ENCODE peak calls at places on chromosome 15, in nine cellular contexts. One of them, this sample, is unnamed.

GRCh38 chr15:37891754-37892368 is 42.6 kb upstream of the TMCO5A start:
- DNase-seq in transverse colon: no peak
- DNase-seq in stomach: no peak
- DNase-seq in A549: peak; percentile 33
- DNase-seq in sigmoid colon: no peak
- DNase-seq in suprapubic skin: no peak
- DNase-seq in H1: no peak
- DNase-seq in ovary: no peak
- DNase-seq in esophagus muscularis mucosa: no peak
- DNase-seq in this sample: no peak

GRCh38 chr15:28125673-28126651 is 26.8 kb upstream of the OCA2 start:
- DNase-seq in ovary: no peak
- DNase-seq in A549: peak; percentile 63
- DNase-seq in transverse colon: no peak
- DNase-seq in sigmoid colon: no peak
- DNase-seq in H1: no peak
- DNase-seq in esophagus muscularis mucosa: no peak
- DNase-seq in suprapubic skin: no peak
- DNase-seq in stomach: no peak
- DNase-seq in this sample: no peak

GRCh38 chr15:22851513-22851912 is 13.0 kb downstream of the NIPA2 start:
- DNase-seq in esophagus muscularis mucosa: no peak
- DNase-seq in stomach: no peak
- DNase-seq in sigmoid colon: no peak
- DNase-seq in suprapubic skin: no peak
- DNase-seq in A549: no peak
- DNase-seq in H1: no peak
- DNase-seq in transverse colon: no peak
- DNase-seq in ovary: no peak
- DNase-seq in this sample: no peak

GRCh38 chr15:27176785-27177406 is 205.9 kb downstream of the GABRG3 start:
- DNase-seq in H1: no peak
- DNase-seq in transverse colon: no peak
- DNase-seq in suprapubic skin: no peak
- DNase-seq in sigmoid colon: no peak
- DNase-seq in A549: no peak
- DNase-seq in ovary: no peak
- DNase-seq in esophagus muscularis mucosa: no peak
- DNase-seq in stomach: no peak
- DNase-seq in this sample: no peak

GRCh38 chr15:67067930-67068542 is 2.6 kb downstream of the SMAD3 start:
- DNase-seq in suprapubic skin: no peak
- DNase-seq in transverse colon: no peak
- DNase-seq in A549: no peak
- DNase-seq in esophagus muscularis mucosa: no peak
- DNase-seq in ovary: no peak
- DNase-seq in H1: no peak
- DNase-seq in sigmoid colon: no peak
- DNase-seq in stomach: no peak
- DNase-seq in this sample: no peak

GRCh38 chr15:81410318-81410753 is 36.3 kb upstream of the TMC3 start:
- DNase-seq in H1: peak; percentile 62
- DNase-seq in suprapubic skin: peak; percentile 77
- DNase-seq in ovary: peak; percentile 28
- DNase-seq in A549: peak; percentile 73
- DNase-seq in stomach: no peak
- DNase-seq in transverse colon: no peak
- DNase-seq in esophagus muscularis mucosa: no peak
- DNase-seq in sigmoid colon: peak; percentile 77
- DNase-seq in this sample: peak; percentile 61

GRCh38 chr15:31338318-31338878 is 11.8 kb downstream of the KLF13 start:
- DNase-seq in H1: no peak
- DNase-seq in esophagus muscularis mucosa: no peak
- DNase-seq in ovary: peak; percentile 52
- DNase-seq in stomach: peak; percentile 62
- DNase-seq in suprapubic skin: peak; percentile 55
- DNase-seq in A549: no peak
- DNase-seq in transverse colon: no peak
- DNase-seq in sigmoid colon: peak; percentile 66
- DNase-seq in this sample: no peak

GRCh38 chr15:80489030-80489594 is 84.9 kb downstream of the ARNT2 start:
- DNase-seq in suprapubic skin: no peak
- DNase-seq in ovary: no peak
- DNase-seq in H1: no peak
- DNase-seq in A549: no peak
- DNase-seq in esophagus muscularis mucosa: no peak
- DNase-seq in stomach: no peak
- DNase-seq in transverse colon: no peak
- DNase-seq in sigmoid colon: no peak
- DNase-seq in this sample: no peak

GRCh38 chr15:65033659-65034269 is 4.3 kb upstream of the MTFMT start:
- DNase-seq in transverse colon: peak; percentile 31
- DNase-seq in H1: peak; percentile 42
- DNase-seq in suprapubic skin: no peak
- DNase-seq in sigmoid colon: no peak
- DNase-seq in A549: peak; percentile 64
- DNase-seq in ovary: no peak
- DNase-seq in stomach: no peak
- DNase-seq in esophagus muscularis mucosa: no peak
- DNase-seq in this sample: no peak

GRCh38 chr15:43093026-43093425 is 12.8 kb downstream of the UBR1 start:
- DNase-seq in stomach: no peak
- DNase-seq in ovary: no peak
- DNase-seq in transverse colon: no peak
- DNase-seq in suprapubic skin: no peak
- DNase-seq in H1: no peak
- DNase-seq in A549: no peak
- DNase-seq in esophagus muscularis mucosa: no peak
- DNase-seq in sigmoid colon: no peak
- DNase-seq in this sample: no peak

GRCh38 chr15:59570364-59570763 is 41.2 kb upstream of the GCNT3 start:
- DNase-seq in H1: no peak
- DNase-seq in ovary: no peak
- DNase-seq in transverse colon: peak; percentile 67
- DNase-seq in stomach: no peak
- DNase-seq in A549: peak; percentile 95
- DNase-seq in sigmoid colon: no peak
- DNase-seq in suprapubic skin: no peak
- DNase-seq in esophagus muscularis mucosa: no peak
- DNase-seq in this sample: no peak

GRCh38 chr15:90994059-90994416 is 297 bp downstream of the PRC1 start:
- DNase-seq in ovary: no peak
- DNase-seq in stomach: peak; percentile 26
- DNase-seq in A549: no peak
- DNase-seq in sigmoid colon: no peak
- DNase-seq in H1: no peak
- DNase-seq in suprapubic skin: no peak
- DNase-seq in transverse colon: no peak
- DNase-seq in esophagus muscularis mucosa: no peak
- DNase-seq in this sample: no peak

GRCh38 chr15:101068961-101069734 is 150.0 kb downstream of the LRRK1 start:
- DNase-seq in stomach: no peak
- DNase-seq in ovary: peak; percentile 40
- DNase-seq in A549: peak; percentile 17
- DNase-seq in H1: peak; percentile 85
- DNase-seq in sigmoid colon: no peak
- DNase-seq in suprapubic skin: no peak
- DNase-seq in esophagus muscularis mucosa: no peak
- DNase-seq in transverse colon: no peak
- DNase-seq in this sample: no peak

GRCh38 chr15:101070024-101070423 is 150.9 kb downstream of the LRRK1 start:
- DNase-seq in H1: no peak
- DNase-seq in suprapubic skin: no peak
- DNase-seq in A549: no peak
- DNase-seq in esophagus muscularis mucosa: no peak
- DNase-seq in transverse colon: no peak
- DNase-seq in sigmoid colon: no peak
- DNase-seq in stomach: no peak
- DNase-seq in ovary: peak; percentile 16
- DNase-seq in this sample: no peak

GRCh38 chr15:101068523-101068960 is 149.4 kb downstream of the LRRK1 start:
- DNase-seq in sigmoid colon: no peak
- DNase-seq in A549: no peak
- DNase-seq in suprapubic skin: no peak
- DNase-seq in ovary: peak; percentile 20
- DNase-seq in transverse colon: no peak
- DNase-seq in stomach: no peak
- DNase-seq in H1: no peak
- DNase-seq in esophagus muscularis mucosa: no peak
- DNase-seq in this sample: no peak

GRCh38 chr15:101071651-101072050 is 152.5 kb downstream of the LRRK1 start:
- DNase-seq in suprapubic skin: no peak
- DNase-seq in esophagus muscularis mucosa: no peak
- DNase-seq in A549: no peak
- DNase-seq in sigmoid colon: peak; percentile 54
- DNase-seq in transverse colon: no peak
- DNase-seq in H1: no peak
- DNase-seq in stomach: no peak
- DNase-seq in ovary: peak; percentile 15
- DNase-seq in this sample: no peak

GRCh38 chr15:101070502-101071273 is 151.5 kb downstream of the LRRK1 start:
- DNase-seq in stomach: no peak
- DNase-seq in sigmoid colon: no peak
- DNase-seq in ovary: peak; percentile 17
- DNase-seq in transverse colon: no peak
- DNase-seq in H1: no peak
- DNase-seq in A549: no peak
- DNase-seq in esophagus muscularis mucosa: no peak
- DNase-seq in suprapubic skin: no peak
- DNase-seq in this sample: no peak
- TF ChIP-seq EP300 in stomach: no peak
- TF ChIP-seq EP300 in sigmoid colon: no peak
- TF ChIP-seq EP300 in ovary: no peak
- TF ChIP-seq EP300 in transverse colon: no peak
- TF ChIP-seq EP300 in H1: no peak
- TF ChIP-seq EP300 in A549: no peak
- TF ChIP-seq EP300 in esophagus muscularis mucosa: no peak
- TF ChIP-seq EP300 in suprapubic skin: no peak
- TF ChIP-seq EP300 in this sample: peak; percentile 43

GRCh38 chr15:68797589-68798377 is 22.9 kb downstream of the ANP32A start:
- DNase-seq in H1: no peak
- DNase-seq in esophagus muscularis mucosa: no peak
- DNase-seq in stomach: no peak
- DNase-seq in ovary: no peak
- DNase-seq in suprapubic skin: no peak
- DNase-seq in transverse colon: no peak
- DNase-seq in A549: no peak
- DNase-seq in sigmoid colon: peak; percentile 50
- DNase-seq in this sample: no peak
- TF ChIP-seq POLR2A in H1: no peak
- TF ChIP-seq POLR2A in esophagus muscularis mucosa: no peak
- TF ChIP-seq POLR2A in stomach: no peak
- TF ChIP-seq POLR2A in ovary: no peak
- TF ChIP-seq POLR2A in suprapubic skin: no peak
- TF ChIP-seq POLR2A in transverse colon: no peak
- TF ChIP-seq POLR2A in A549: no peak
- TF ChIP-seq POLR2A in sigmoid colon: no peak
- TF ChIP-seq POLR2A in this sample: no peak

GRCh38 chr15:76575177-76576078 is 238.9 kb downstream of the ISL2 start:
- DNase-seq in esophagus muscularis mucosa: no peak
- DNase-seq in transverse colon: no peak
- DNase-seq in sigmoid colon: no peak
- DNase-seq in ovary: no peak
- DNase-seq in suprapubic skin: no peak
- DNase-seq in H1: no peak
- DNase-seq in A549: no peak
- DNase-seq in stomach: no peak
- DNase-seq in this sample: no peak

GRCh38 chr15:76577879-76578512 is 241.4 kb downstream of the ISL2 start:
- DNase-seq in A549: no peak
- DNase-seq in sigmoid colon: peak; percentile 52
- DNase-seq in ovary: no peak
- DNase-seq in stomach: no peak
- DNase-seq in esophagus muscularis mucosa: no peak
- DNase-seq in suprapubic skin: no peak
- DNase-seq in transverse colon: no peak
- DNase-seq in H1: no peak
- DNase-seq in this sample: no peak

GRCh38 chr15:76582550-76582949 is 246.0 kb downstream of the ISL2 start:
- DNase-seq in ovary: no peak
- DNase-seq in suprapubic skin: no peak
- DNase-seq in H1: no peak
- DNase-seq in A549: no peak
- DNase-seq in stomach: no peak
- DNase-seq in esophagus muscularis mucosa: no peak
- DNase-seq in sigmoid colon: no peak
- DNase-seq in transverse colon: no peak
- DNase-seq in this sample: no peak

GRCh38 chr15:76572983-76573314 is 236.4 kb downstream of the ISL2 start:
- DNase-seq in esophagus muscularis mucosa: no peak
- DNase-seq in suprapubic skin: no peak
- DNase-seq in sigmoid colon: no peak
- DNase-seq in ovary: no peak
- DNase-seq in H1: no peak
- DNase-seq in transverse colon: no peak
- DNase-seq in stomach: no peak
- DNase-seq in A549: no peak
- DNase-seq in this sample: no peak

DNA sequence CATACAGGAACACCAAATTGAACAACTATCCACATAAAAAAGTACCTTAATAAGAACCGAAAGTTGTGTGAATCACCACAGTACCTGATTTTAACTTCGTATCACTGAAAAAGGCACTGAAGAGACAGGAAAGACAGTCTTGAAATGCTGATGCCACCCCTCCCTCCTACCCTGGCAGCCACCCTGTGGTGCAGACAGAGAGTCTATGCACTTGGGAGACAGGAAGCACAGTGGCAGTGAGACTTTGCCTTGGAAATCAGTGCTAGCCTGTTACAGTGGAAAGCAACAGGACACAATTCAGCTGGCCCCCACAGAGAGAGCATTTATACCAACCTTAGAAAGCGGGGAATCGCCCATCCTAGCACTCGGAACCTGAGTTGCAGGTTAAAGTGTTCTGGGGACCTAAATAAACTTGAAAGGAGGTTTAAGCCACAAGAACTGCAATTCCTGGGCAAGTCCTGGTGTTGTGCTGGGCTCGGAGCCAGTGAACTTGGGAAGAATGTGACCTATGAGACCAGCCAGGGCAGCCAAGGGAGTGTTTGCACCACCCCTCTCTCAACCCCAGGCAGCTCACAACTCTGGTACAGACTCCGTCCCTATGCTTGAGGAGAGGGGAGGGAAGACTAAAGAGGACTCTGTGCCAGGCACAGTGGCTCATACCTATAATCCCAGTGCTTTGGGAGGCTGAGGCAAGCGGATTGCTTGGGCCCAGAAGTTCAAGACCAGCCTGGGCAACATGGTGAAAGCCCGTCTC is 240.1 kb downstream of the ISL2 start:
- DNase-seq in ovary: peak; percentile 72
- DNase-seq in suprapubic skin: peak; percentile 35
- DNase-seq in stomach: peak; percentile 90
- DNase-seq in A549: peak; percentile 31
- DNase-seq in transverse colon: peak; percentile 84
- DNase-seq in sigmoid colon: peak; percentile 71
- DNase-seq in H1: no peak
- DNase-seq in esophagus muscularis mucosa: no peak
- DNase-seq in this sample: peak; percentile 68
- TF ChIP-seq EP300 in ovary: no peak
- TF ChIP-seq EP300 in suprapubic skin: no peak
- TF ChIP-seq EP300 in stomach: no peak
- TF ChIP-seq EP300 in A549: no peak
- TF ChIP-seq EP300 in transverse colon: no peak
- TF ChIP-seq EP300 in sigmoid colon: no peak
- TF ChIP-seq EP300 in H1: no peak
- TF ChIP-seq EP300 in esophagus muscularis mucosa: no peak
- TF ChIP-seq EP300 in this sample: peak; percentile 24

GRCh38 chr15:51093865-51094605 is 671 bp downstream of the TNFAIP8L3 start:
- DNase-seq in transverse colon: peak; percentile 29
- DNase-seq in suprapubic skin: peak; percentile 79
- DNase-seq in sigmoid colon: peak; percentile 69
- DNase-seq in ovary: peak; percentile 68
- DNase-seq in esophagus muscularis mucosa: no peak
- DNase-seq in A549: no peak
- DNase-seq in stomach: no peak
- DNase-seq in H1: peak; percentile 64
- DNase-seq in this sample: no peak
- TF ChIP-seq POLR2A in transverse colon: no peak
- TF ChIP-seq POLR2A in suprapubic skin: no peak
- TF ChIP-seq POLR2A in sigmoid colon: no peak
- TF ChIP-seq POLR2A in ovary: peak; percentile 18
- TF ChIP-seq POLR2A in esophagus muscularis mucosa: no peak
- TF ChIP-seq POLR2A in A549: no peak
- TF ChIP-seq POLR2A in stomach: no peak
- TF ChIP-seq POLR2A in H1: no peak
- TF ChIP-seq POLR2A in this sample: no peak

This sample was measured in tibial nerve.